ENCODE peak calls at places on chromosomes 12 and 14, in six cellular contexts. U, M, Z, T, L and F are unnamed samples.

GRCh38 chr12:109389146-109389545 is 41.4 kb downstream of the MYO1H start:
- DNase-seq in Z (peak), U (no peak), L (no peak), M (peak), T (no peak), F (no peak)

GRCh38 chr12:51200806-51201205 is 17.1 kb downstream of the POU6F1 start:
- DNase-seq in Z (no peak), M (no peak), U (no peak), T (no peak), L (no peak), F (no peak)

GRCh38 chr14:90062852-90063539 is 1.2 kb downstream of the KCNK13 start:
- DNase-seq in L (peak), Z (no peak), U (no peak), T (no peak), M (no peak), F (no peak)

GRCh38 chr14:103623883-103624482 is 5.0 kb upstream of the KLC1 start:
- DNase-seq in U (no peak), M (no peak), L (no peak), T (no peak), Z (no peak), F (no peak)

GRCh38 chr12:82366182-82366581 is 7.9 kb downstream of the METTL25 start:
- DNase-seq in U (no peak), Z (no peak), M (no peak), T (no peak), L (no peak), F (peak)

GRCh38 chr12:125399489-125399888 is 334.3 kb downstream of the AACS start:
- DNase-seq in M (no peak), Z (no peak), T (no peak), L (no peak), U (no peak), F (no peak)

GRCh38 chr14:22502007-22502406 is 87.0 kb downstream of the DAD1 start:
- DNase-seq in M (no peak), U (no peak), Z (no peak), T (no peak), L (no peak), F (no peak)

GRCh38 chr12:126443977-126444376 is 1378.7 kb downstream of the AACS start:
- DNase-seq in U (no peak), Z (no peak), M (no peak), L (no peak), T (no peak), F (no peak)

GRCh38 chr12:93741741-93742085 is 64.5 kb downstream of the CRADD start:
- DNase-seq in L (no peak), M (peak), U (no peak), Z (peak), T (no peak), F (no peak)

GRCh38 chr12:12297201-12297830 is 30.5 kb upstream of the LRP6 start:
- DNase-seq in L (no peak), M (no peak), T (no peak), Z (no peak), U (no peak), F (no peak)

GRCh38 chr12:12290206-12290605 is 23.4 kb upstream of the LRP6 start:
- DNase-seq in Z (no peak), T (no peak), L (no peak), U (no peak), M (no peak), F (no peak)

DNA sequence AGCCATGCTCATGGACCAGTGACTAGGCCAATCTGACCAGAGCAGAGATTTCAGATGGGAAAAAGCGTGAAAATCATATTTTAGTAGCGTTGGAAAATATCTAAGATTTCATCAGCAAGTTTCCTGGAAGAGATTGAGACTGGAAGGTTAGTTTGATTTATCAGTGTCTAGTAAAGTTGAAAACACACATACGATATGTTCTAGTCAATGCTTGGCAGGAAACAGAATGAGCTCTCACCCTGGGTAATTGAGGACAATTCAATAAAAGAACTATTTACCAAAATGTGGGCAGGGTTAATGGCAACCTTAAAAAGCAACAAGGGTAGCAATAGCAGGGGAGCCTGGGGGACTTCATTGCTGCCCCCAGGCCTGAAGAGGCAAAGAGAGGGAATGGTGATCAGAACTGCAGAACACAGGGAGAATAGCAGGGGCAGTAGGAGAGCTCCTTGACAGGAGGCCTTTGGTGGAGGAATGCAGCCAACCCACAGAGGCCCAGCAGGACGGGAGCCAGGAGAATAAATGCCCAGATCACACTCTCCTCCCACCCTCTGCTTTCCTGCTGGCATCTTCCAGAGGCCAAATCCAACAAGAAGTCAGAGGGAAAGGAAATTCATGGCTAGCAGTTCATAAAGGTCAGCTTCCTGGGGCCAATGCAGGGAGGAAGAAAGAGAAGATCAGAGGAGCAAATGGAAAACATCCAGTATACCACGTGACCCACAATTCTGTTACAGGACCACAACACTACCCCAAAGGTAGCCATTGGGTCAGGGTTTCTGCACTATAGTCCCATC is 27.6 kb upstream of the LRP6 start:
- DNase-seq in T (no peak), Z (no peak), M (no peak), U (no peak), L (peak), F (no peak)
- TF ChIP-seq POLR2AphosphoS5 in T (no peak), Z (no peak), M (no peak), U (no peak), L (no peak), F (no peak)

GRCh38 chr14:54570047-54570446 is 3.1 kb downstream of the SAMD4A start:
- DNase-seq in Z (no peak), T (no peak), M (no peak), U (no peak), L (no peak), F (no peak)

GRCh38 chr14:54567634-54568561 is 970 bp downstream of the SAMD4A start:
- DNase-seq in U (no peak), Z (peak), T (no peak), M (peak), L (peak), F (no peak)

GRCh38 chr14:54567224-54567633 is 301 bp downstream of the SAMD4A start:
- DNase-seq in M (no peak), L (no peak), Z (peak), U (no peak), T (no peak), F (no peak)

GRCh38 chr14:54570651-54571415 is 3.9 kb downstream of the SAMD4A start:
- DNase-seq in L (peak), U (no peak), T (no peak), Z (no peak), M (no peak), F (no peak)

DNA sequence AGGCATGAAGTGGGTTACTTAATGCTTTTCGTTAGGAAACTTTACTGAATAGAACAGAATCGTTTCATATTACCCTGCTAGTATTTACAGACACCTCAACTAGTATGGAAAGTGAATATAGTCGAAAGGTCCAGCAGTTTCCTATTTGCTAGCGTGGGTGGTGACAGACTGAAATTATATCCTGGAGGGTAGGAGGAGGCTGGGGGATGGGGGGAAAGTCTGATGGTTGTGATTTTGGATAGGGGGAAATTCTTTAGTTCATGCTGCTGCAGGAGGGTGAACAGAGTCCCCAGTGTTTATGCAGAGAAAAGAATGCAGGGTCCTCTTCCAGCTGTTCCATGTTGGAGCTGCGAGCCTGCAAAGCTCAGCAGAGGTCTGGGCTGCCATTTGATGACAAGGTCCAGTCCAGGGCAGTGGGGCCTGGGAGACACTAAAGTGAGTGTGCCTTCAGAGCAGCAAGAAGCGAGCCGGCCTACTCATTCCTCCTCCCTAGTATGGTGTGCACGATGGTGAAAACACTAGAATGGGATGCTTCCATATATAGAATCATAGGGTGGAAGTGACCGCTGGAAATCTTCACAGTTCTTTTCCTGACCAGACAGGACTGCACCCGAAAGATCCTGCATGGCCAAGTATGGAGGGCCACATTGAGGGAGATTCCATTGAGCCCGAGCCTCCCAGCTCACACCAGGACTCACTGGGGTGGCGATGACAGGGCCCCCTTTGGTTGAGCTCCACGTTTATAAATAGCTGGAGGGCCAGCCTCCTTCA is 2.1 kb downstream of the SAMD4A start:
- DNase-seq in Z (no peak), M (no peak), T (no peak), U (no peak), L (no peak), F (no peak)
- H3K9ac ChIP-seq in Z (peak), M (no peak), T (no peak), U (no peak), L (peak), F (no peak)

GRCh38 chr12:49233842-49234526 is 30.9 kb upstream of the TUBA1C start:
- DNase-seq in T (peak), U (no peak), L (no peak), Z (no peak), M (peak), F (no peak)
- H3K4me3 ChIP-seq in T (peak), U (peak), L (no peak), Z (no peak), M (peak), F (no peak)

GRCh38 chr14:68403191-68403781 is 389.6 kb downstream of the ZFP36L1 start:
- DNase-seq in T (no peak), Z (no peak), U (no peak), M (no peak), L (peak), F (no peak)
- TF ChIP-seq POLR2AphosphoS5 in T (peak), Z (no peak), U (no peak), M (no peak), L (no peak), F (no peak)

GRCh38 chr14:51487848-51488247 is 163.9 kb upstream of the FRMD6 start:
- DNase-seq in T (no peak), L (no peak), M (no peak), U (no peak), Z (no peak), F (no peak)

GRCh38 chr14:51485733-51486132 is 166.0 kb upstream of the FRMD6 start:
- DNase-seq in T (no peak), U (no peak), L (no peak), Z (no peak), M (no peak), F (no peak)

GRCh38 chr14:51491036-51491545 is 160.6 kb upstream of the FRMD6 start:
- DNase-seq in U (no peak), Z (no peak), T (no peak), L (no peak), M (no peak), F (no peak)

GRCh38 chr14:51490205-51490604 is 161.5 kb upstream of the FRMD6 start:
- DNase-seq in M (no peak), L (no peak), Z (no peak), U (no peak), T (no peak), F (no peak)

GRCh38 chr14:51488569-51489220 is 163.0 kb upstream of the FRMD6 start:
- DNase-seq in L (no peak), M (no peak), U (no peak), Z (no peak), T (no peak), F (no peak)
- H3K9ac ChIP-seq in L (no peak), M (no peak), U (no peak), Z (no peak), T (no peak), F (no peak)

DNA sequence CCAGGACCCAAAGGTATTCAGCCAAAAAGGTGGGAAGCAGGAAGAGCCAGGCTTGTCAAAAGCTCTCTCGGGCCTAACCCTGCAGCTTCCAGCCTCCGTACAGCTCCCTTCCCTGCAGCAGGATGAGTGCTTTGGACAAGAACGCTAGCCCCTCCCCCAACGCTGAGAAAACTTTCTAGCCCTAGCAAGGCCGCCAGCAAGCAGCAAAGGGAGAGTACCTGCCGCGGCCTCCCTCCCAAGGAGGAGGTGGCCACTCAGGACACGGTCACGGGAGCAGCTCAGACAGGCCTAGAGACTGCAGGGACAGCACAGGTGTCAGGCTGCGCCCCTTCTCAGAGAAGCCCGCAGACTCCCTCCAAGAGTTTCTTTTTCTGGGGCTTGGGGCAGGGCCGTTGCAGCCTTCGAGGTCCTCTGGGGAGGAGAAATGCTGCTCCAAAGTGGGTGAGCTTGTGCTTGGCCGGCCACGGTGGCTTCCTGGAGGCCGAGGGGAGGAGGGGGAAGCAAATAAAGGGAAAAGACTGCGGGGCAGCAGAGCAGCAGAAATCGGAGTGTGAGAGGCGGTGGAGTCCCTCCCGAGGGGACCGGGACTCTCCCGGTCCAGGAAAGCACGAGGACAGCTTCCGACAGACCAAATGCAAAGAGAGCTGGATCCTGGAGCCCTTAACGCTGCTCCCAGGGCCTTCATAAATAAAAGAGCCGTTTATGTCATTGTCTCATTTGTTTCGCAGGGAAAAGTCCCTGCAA is 4.0 kb upstream of the PNMA1 start:
- DNase-seq in L (no peak), M (no peak), T (no peak), U (no peak), Z (peak), F (no peak)
- H3K4me3 ChIP-seq in L (no peak), M (no peak), T (no peak), U (no peak), Z (peak), F (no peak)